ENCODE peak calls at places on chromosomes 2 and 18, in ten cellular contexts. M is SJSA1; C is CD8-positive, alpha-beta T cell; Y is heart right ventricle; A is neural progenitor cell; E is PC-9; R is endodermal cell; N is aorta; V is CD8-positive, alpha-beta memory T cell; T is esophagus squamous epithelium. F is an unnamed sample. For H3K4me1, the result is how much of the 10 kb centered on the place peaks cover.

GRCh38 chr2:41197781-41198180 is 745.9 kb upstream of the SLC8A1 start:
- DNase-seq in M (no peak), C (no peak), Y (no peak), A (peak), E (no peak), R (no peak), N (no peak), V (no peak), T (no peak), F (no peak)

GRCh38 chr18:50113726-50114125 is 81.2 kb downstream of the MYO5B start:
- DNase-seq in M (no peak), C (no peak), Y (no peak), A (no peak), E (no peak), R (no peak), N (no peak), V (no peak), T (no peak), F (no peak)

GRCh38 chr2:95264626-95265025 is 9.6 kb upstream of the PROM2 start:
- DNase-seq in M (no peak), C (no peak), Y (no peak), A (no peak), E (no peak), R (no peak), N (no peak), V (no peak), T (no peak), F (no peak)

GRCh38 chr2:134927195-134927594 is 8.6 kb downstream of the CCNT2 start:
- DNase-seq in M (no peak), C (no peak), Y (no peak), A (no peak), E (no peak), R (no peak), N (no peak), V (no peak), T (no peak), F (no peak)

GRCh38 chr2:74178211-74179062 is at the start of gene MOB1A:
- DNase-seq in M (peak), C (peak), Y (peak), A (peak), E (peak), R (peak), N (peak), V (peak), T (peak), F (peak)

GRCh38 chr2:199988176-199988575 is 32.8 kb downstream of the MAIP1 start:
- DNase-seq in M (no peak), C (no peak), Y (no peak), A (no peak), E (no peak), R (no peak), N (no peak), V (no peak), T (no peak), F (no peak)

GRCh38 chr18:10417191-10417590 is 37.2 kb upstream of the APCDD1 start:
- DNase-seq in M (no peak), C (no peak), Y (no peak), A (no peak), E (peak), R (no peak), N (no peak), V (no peak), T (no peak), F (no peak)

GRCh38 chr2:47193607-47194006 is 38.5 kb upstream of the STPG4 start:
- DNase-seq in M (no peak), C (no peak), Y (no peak), A (no peak), E (no peak), R (no peak), N (no peak), V (no peak), T (no peak), F (no peak)

GRCh38 chr2:128208023-128208422 is 110.6 kb downstream of the HS6ST1 start:
- DNase-seq in M (no peak), C (no peak), Y (no peak), A (no peak), E (no peak), R (no peak), N (no peak), V (no peak), T (no peak), F (no peak)

GRCh38 chr2:79040967-79041582 is 15.6 kb downstream of the REG3G start:
- DNase-seq in M (no peak), C (no peak), Y (no peak), A (peak), E (no peak), R (no peak), N (no peak), V (no peak), T (no peak), F (no peak)

GRCh38 chr18:79392226-79392625 is 3.5 kb upstream of the NFATC1 start:
- DNase-seq in M (no peak), C (no peak), Y (no peak), A (no peak), E (no peak), R (peak), N (peak), V (no peak), T (no peak), F (no peak)

GRCh38 chr2:10493636-10494281 is 45.6 kb upstream of the ODC1 start:
- DNase-seq in M (peak), C (peak), Y (no peak), A (no peak), E (peak), R (no peak), N (no peak), V (peak), T (peak), F (peak)

GRCh38 chr2:61135510-61135909 is 26.5 kb upstream of the C2orf74 start:
- DNase-seq in M (no peak), C (no peak), Y (no peak), A (no peak), E (no peak), R (no peak), N (no peak), V (no peak), T (no peak), F (no peak)

GRCh38 chr18:7630731-7631442 is 63.8 kb downstream of the PTPRM start:
- DNase-seq in M (no peak), C (no peak), Y (no peak), A (no peak), E (no peak), R (no peak), N (no peak), V (no peak), T (no peak), F (no peak)

GRCh38 chr2:73078457-73079411 is 7.2 kb upstream of the SFXN5 start:
- DNase-seq in M (no peak), C (no peak), Y (no peak), A (no peak), E (no peak), R (no peak), N (no peak), V (no peak), T (no peak), F (no peak)

GRCh38 chr2:65999790-66000189 is 435.1 kb upstream of the MEIS1 start:
- DNase-seq in M (no peak), C (no peak), Y (no peak), A (no peak), E (no peak), R (no peak), N (no peak), V (no peak), T (no peak), F (no peak)

GRCh38 chr18:79480171-79480981 is 84.6 kb downstream of the NFATC1 start:
- DNase-seq in M (no peak), C (no peak), Y (no peak), A (no peak), E (no peak), R (no peak), N (peak), V (no peak), T (no peak), F (no peak)

GRCh38 chr2:55620123-55620779 is 2.8 kb upstream of the PPP4R3B start:
- DNase-seq in M (no peak), C (no peak), Y (no peak), A (peak), E (peak), R (peak), N (no peak), V (no peak), T (no peak), F (no peak)

GRCh38 chr18:35507623-35508022 is 9.9 kb upstream of the INO80C start:
- DNase-seq in M (no peak), C (no peak), Y (no peak), A (no peak), E (peak), R (peak), N (no peak), V (no peak), T (no peak), F (no peak)

GRCh38 chr18:9863282-9863681 is 22.5 kb upstream of the TXNDC2 start:
- DNase-seq in M (no peak), C (no peak), Y (no peak), A (no peak), E (no peak), R (no peak), N (no peak), V (no peak), T (no peak), F (no peak)

GRCh38 chr2:166805753-166806152 is 82.5 kb upstream of the XIRP2 start:
- DNase-seq in M (no peak), C (no peak), Y (no peak), A (no peak), E (no peak), R (no peak), N (no peak), V (no peak), T (no peak), F (no peak)

GRCh38 chr2:227388537-227389011 is 825 bp upstream of the SCYGR1 start:
- DNase-seq in M (peak), C (no peak), Y (no peak), A (no peak), E (peak), R (no peak), N (no peak), V (no peak), T (no peak), F (no peak)

GRCh38 chr2:47373747-47374146 is 29.2 kb upstream of the MSH2 start:
- DNase-seq in M (no peak), C (no peak), Y (no peak), A (peak), E (no peak), R (peak), N (no peak), V (no peak), T (no peak), F (no peak)

GRCh38 chr2:30963184-30963583 is 155.9 kb upstream of the CAPN13 start:
- DNase-seq in M (no peak), C (no peak), Y (no peak), A (no peak), E (no peak), R (no peak), N (no peak), V (no peak), T (no peak), F (no peak)
- H3K4me1 ChIP-seq in M (under half), C (under half), Y (under half), A (under half), E (under half), R (under half), N (under half), V (under half), T (under half), F (under half)

DNA sequence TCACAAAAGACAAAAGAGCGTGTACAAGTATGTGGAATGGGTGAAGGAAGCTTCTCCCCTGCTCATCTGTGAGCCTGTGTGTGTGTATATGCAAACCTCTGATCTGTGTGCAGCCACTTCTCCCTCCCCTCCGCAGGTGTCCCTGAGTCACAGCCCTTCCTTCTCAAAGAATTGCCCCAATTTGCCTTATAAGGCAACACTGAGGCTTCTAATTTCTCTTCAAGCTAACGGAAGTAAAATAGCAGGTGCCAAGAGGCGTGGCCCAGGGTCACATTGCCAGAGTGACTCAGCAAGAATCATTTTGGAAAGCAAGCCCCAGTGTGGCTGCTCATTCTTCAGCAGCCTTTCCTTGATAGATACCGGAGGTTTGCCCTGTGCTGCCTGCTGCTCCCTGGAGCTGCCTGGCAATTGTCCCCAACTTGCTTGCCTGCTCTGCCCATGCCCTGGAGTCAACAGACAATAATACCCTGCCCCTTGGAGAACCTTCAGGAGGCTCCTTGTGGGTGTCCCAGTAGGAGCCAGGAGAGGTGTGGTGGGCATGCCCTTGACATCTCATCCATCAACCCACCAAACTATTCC is 37.3 kb upstream of the BMP10 start:
- DNase-seq in M (no peak), C (peak), Y (peak), A (peak), E (peak), R (peak), N (peak), V (peak), T (peak), F (peak)
- H3K27ac ChIP-seq in M (no peak), C (no peak), Y (no peak), A (no peak), E (peak), R (no peak), N (peak), V (peak), T (peak), F (peak)

GRCh38 chr2:63850204-63850571 is 8.5 kb downstream of the UGP2 start:
- DNase-seq in M (no peak), C (no peak), Y (no peak), A (no peak), E (no peak), R (no peak), N (no peak), V (no peak), T (no peak), F (no peak)

GRCh38 chr2:63851912-63852311 is 10.2 kb downstream of the UGP2 start:
- DNase-seq in M (no peak), C (no peak), Y (no peak), A (no peak), E (no peak), R (no peak), N (no peak), V (no peak), T (no peak), F (no peak)

GRCh38 chr2:63853527-63854310 is 12.0 kb downstream of the UGP2 start:
- DNase-seq in M (no peak), C (no peak), Y (no peak), A (no peak), E (no peak), R (no peak), N (no peak), V (no peak), T (no peak), F (no peak)

GRCh38 chr2:63849381-63850203 is 7.9 kb downstream of the UGP2 start:
- DNase-seq in M (no peak), C (no peak), Y (no peak), A (peak), E (peak), R (peak), N (no peak), V (no peak), T (no peak), F (no peak)

DNA sequence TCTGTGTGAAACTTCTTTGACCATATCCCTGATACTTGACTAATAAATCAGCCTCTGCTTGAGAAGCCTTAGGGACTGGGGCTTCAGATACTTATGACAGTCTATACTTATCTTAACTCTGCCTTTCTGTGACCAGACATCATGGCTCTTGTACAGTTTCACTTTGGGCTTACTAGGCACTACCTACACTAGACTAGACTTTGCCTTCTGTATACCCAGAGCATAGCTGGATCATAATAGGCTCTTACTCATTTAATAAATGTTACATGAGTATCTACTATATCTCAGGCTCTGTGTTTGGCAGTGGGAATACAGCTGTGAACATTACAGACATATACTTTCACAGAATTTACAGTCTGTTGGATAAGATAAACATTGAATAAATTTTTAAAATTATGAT is 9.0 kb downstream of the UGP2 start:
- DNase-seq in M (no peak), C (no peak), Y (no peak), A (no peak), E (no peak), R (no peak), N (no peak), V (no peak), T (no peak), F (no peak)
- H3K4me1 ChIP-seq in M (under half), C (half or more), Y (half or more), A (half or more), E (under half), R (under half), N (under half), V (half or more), T (under half), F (under half)

GRCh38 chr2:86079981-86080911 is 25.4 kb downstream of the POLR1A start:
- DNase-seq in M (peak), C (peak), Y (peak), A (peak), E (peak), R (peak), N (peak), V (peak), T (peak), F (peak)

GRCh38 chr2:86082768-86083167 is 22.9 kb downstream of the POLR1A start:
- DNase-seq in M (no peak), C (no peak), Y (no peak), A (no peak), E (no peak), R (no peak), N (no peak), V (no peak), T (no peak), F (no peak)

GRCh38 chr2:86081724-86082123 is 24.0 kb downstream of the POLR1A start:
- DNase-seq in M (no peak), C (no peak), Y (no peak), A (no peak), E (no peak), R (no peak), N (no peak), V (no peak), T (no peak), F (no peak)

GRCh38 chr2:86074811-86075210 is 30.9 kb downstream of the POLR1A start:
- DNase-seq in M (no peak), C (no peak), Y (no peak), A (no peak), E (no peak), R (no peak), N (no peak), V (no peak), T (no peak), F (no peak)

GRCh38 chr2:86078801-86079545 is 26.7 kb downstream of the POLR1A start:
- DNase-seq in M (no peak), C (peak), Y (no peak), A (peak), E (peak), R (no peak), N (no peak), V (peak), T (no peak), F (no peak)
- H3K27ac ChIP-seq in M (no peak), C (no peak), Y (no peak), A (no peak), E (no peak), R (no peak), N (no peak), V (peak), T (no peak), F (no peak)

DNA sequence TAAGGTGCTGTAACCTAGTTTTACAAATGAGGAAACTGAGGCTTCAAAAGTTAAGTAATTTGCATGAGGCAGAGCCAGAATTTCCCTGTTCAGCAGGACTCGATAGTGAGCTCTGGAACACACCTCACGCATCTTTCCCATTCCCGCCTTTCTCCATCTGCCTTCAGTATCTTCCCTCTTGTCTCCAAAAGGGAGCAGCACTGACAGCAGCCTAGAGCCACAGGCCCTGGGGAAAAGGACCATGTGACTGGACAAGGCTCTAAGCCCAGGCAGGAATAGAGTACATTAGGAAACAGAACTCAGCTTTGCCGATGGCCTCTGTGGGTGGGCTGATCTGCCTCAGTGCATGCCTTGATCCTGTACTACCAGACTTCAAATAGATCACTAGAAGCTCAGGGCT is 21.5 kb downstream of the GPR155 start:
- DNase-seq in M (no peak), C (no peak), Y (no peak), A (peak), E (no peak), R (peak), N (no peak), V (no peak), T (no peak), F (no peak)
- H3K4me1 ChIP-seq in M (under half), C (under half), Y (under half), A (under half), E (under half), R (under half), N (under half), V (under half), T (under half), F (under half)

GRCh38 chr2:46071074-46071473 is 226.1 kb upstream of the EPAS1 start:
- DNase-seq in M (no peak), C (no peak), Y (no peak), A (no peak), E (no peak), R (no peak), N (no peak), V (no peak), T (no peak), F (no peak)
- H3K27ac ChIP-seq in M (peak), C (no peak), Y (no peak), A (no peak), E (peak), R (no peak), N (no peak), V (no peak), T (no peak), F (no peak)

GRCh38 chr2:31127931-31128330 is 10.3 kb downstream of the GALNT14 start:
- DNase-seq in M (no peak), C (no peak), Y (no peak), A (no peak), E (no peak), R (no peak), N (no peak), V (no peak), T (no peak), F (no peak)
- H3K4me1 ChIP-seq in M (under half), C (under half), Y (under half), A (under half), E (half or more), R (under half), N (under half), V (under half), T (under half), F (under half)

F was measured in effector memory CD4-positive, alpha-beta T cell.